ENCODE peak calls at places on chromosomes 6 and 20, in ten cellular contexts. One of them, this sample, is unnamed.

GRCh38 chr6:143125455-143125854 is 64.8 kb downstream of the AIG1 start:
- DNase-seq in A549: no peak
- DNase-seq in lower lobe of right lung: no peak
- DNase-seq in breast epithelium: no peak
- DNase-seq in WTC11: no peak
- DNase-seq in mesothelial cell of epicardium: no peak
- DNase-seq in omental fat pad: no peak
- DNase-seq in nephron progenitor cell: no peak
- DNase-seq in GM23338: no peak
- DNase-seq in GM13977: peak; percentile 9
- DNase-seq in this sample: no peak

GRCh38 chr6:132199343-132199742 is 201.9 kb downstream of the MOXD1 start:
- DNase-seq in A549: no peak
- DNase-seq in lower lobe of right lung: no peak
- DNase-seq in breast epithelium: no peak
- DNase-seq in WTC11: no peak
- DNase-seq in mesothelial cell of epicardium: no peak
- DNase-seq in omental fat pad: no peak
- DNase-seq in nephron progenitor cell: no peak
- DNase-seq in GM23338: no peak
- DNase-seq in GM13977: no peak
- DNase-seq in this sample: no peak

GRCh38 chr6:35080821-35081425 is 60.2 kb downstream of the TCP11 start:
- DNase-seq in A549: no peak
- DNase-seq in lower lobe of right lung: no peak
- DNase-seq in breast epithelium: peak; percentile 52
- DNase-seq in WTC11: no peak
- DNase-seq in mesothelial cell of epicardium: no peak
- DNase-seq in omental fat pad: no peak
- DNase-seq in nephron progenitor cell: no peak
- DNase-seq in GM23338: no peak
- DNase-seq in GM13977: no peak
- DNase-seq in this sample: no peak

GRCh38 chr6:122042380-122042779 is 357.1 kb upstream of the HSF2 start:
- DNase-seq in A549: no peak
- DNase-seq in lower lobe of right lung: no peak
- DNase-seq in breast epithelium: no peak
- DNase-seq in WTC11: no peak
- DNase-seq in mesothelial cell of epicardium: no peak
- DNase-seq in omental fat pad: no peak
- DNase-seq in nephron progenitor cell: no peak
- DNase-seq in GM23338: no peak
- DNase-seq in GM13977: no peak
- DNase-seq in this sample: no peak

GRCh38 chr6:137099689-137100398 is 55.1 kb upstream of the IL20RA start:
- DNase-seq in A549: no peak
- DNase-seq in lower lobe of right lung: no peak
- DNase-seq in breast epithelium: no peak
- DNase-seq in WTC11: no peak
- DNase-seq in mesothelial cell of epicardium: no peak
- DNase-seq in omental fat pad: no peak
- DNase-seq in nephron progenitor cell: no peak
- DNase-seq in GM23338: no peak
- DNase-seq in GM13977: no peak
- DNase-seq in this sample: no peak

GRCh38 chr6:127332383-127332961 is 10.9 kb downstream of the ECHDC1 start:
- DNase-seq in A549: no peak
- DNase-seq in lower lobe of right lung: no peak
- DNase-seq in breast epithelium: no peak
- DNase-seq in WTC11: no peak
- DNase-seq in mesothelial cell of epicardium: no peak
- DNase-seq in omental fat pad: no peak
- DNase-seq in nephron progenitor cell: no peak
- DNase-seq in GM23338: peak; percentile 52
- DNase-seq in GM13977: no peak
- DNase-seq in this sample: no peak

GRCh38 chr6:7218586-7218985 is 94.4 kb downstream of the SSR1 start:
- DNase-seq in A549: no peak
- DNase-seq in lower lobe of right lung: no peak
- DNase-seq in breast epithelium: no peak
- DNase-seq in WTC11: no peak
- DNase-seq in mesothelial cell of epicardium: no peak
- DNase-seq in omental fat pad: no peak
- DNase-seq in nephron progenitor cell: no peak
- DNase-seq in GM23338: no peak
- DNase-seq in GM13977: no peak
- DNase-seq in this sample: no peak

GRCh38 chr6:2914318-2914660 is 11.2 kb upstream of the SERPINB9 start:
- DNase-seq in A549: no peak
- DNase-seq in lower lobe of right lung: no peak
- DNase-seq in breast epithelium: no peak
- DNase-seq in WTC11: no peak
- DNase-seq in mesothelial cell of epicardium: no peak
- DNase-seq in omental fat pad: no peak
- DNase-seq in nephron progenitor cell: no peak
- DNase-seq in GM23338: no peak
- DNase-seq in GM13977: no peak
- DNase-seq in this sample: no peak

GRCh38 chr20:61263084-61263695 is 11.1 kb downstream of the CDH4 start:
- DNase-seq in A549: peak; percentile 29
- DNase-seq in lower lobe of right lung: no peak
- DNase-seq in breast epithelium: no peak
- DNase-seq in WTC11: peak; percentile 75
- DNase-seq in mesothelial cell of epicardium: peak; percentile 60
- DNase-seq in omental fat pad: no peak
- DNase-seq in nephron progenitor cell: peak; percentile 63
- DNase-seq in GM23338: peak; percentile 62
- DNase-seq in GM13977: no peak
- DNase-seq in this sample: peak; percentile 70

GRCh38 chr20:61259741-61260140 is 7.7 kb downstream of the CDH4 start:
- DNase-seq in A549: no peak
- DNase-seq in lower lobe of right lung: no peak
- DNase-seq in breast epithelium: no peak
- DNase-seq in WTC11: no peak
- DNase-seq in mesothelial cell of epicardium: no peak
- DNase-seq in omental fat pad: no peak
- DNase-seq in nephron progenitor cell: no peak
- DNase-seq in GM23338: no peak
- DNase-seq in GM13977: no peak
- DNase-seq in this sample: no peak

GRCh38 chr20:61262036-61262435 is 10.0 kb downstream of the CDH4 start:
- DNase-seq in A549: no peak
- DNase-seq in lower lobe of right lung: no peak
- DNase-seq in breast epithelium: no peak
- DNase-seq in WTC11: no peak
- DNase-seq in mesothelial cell of epicardium: no peak
- DNase-seq in omental fat pad: no peak
- DNase-seq in nephron progenitor cell: no peak
- DNase-seq in GM23338: no peak
- DNase-seq in GM13977: no peak
- DNase-seq in this sample: no peak

GRCh38 chr20:61262514-61262913 is 10.5 kb downstream of the CDH4 start:
- DNase-seq in A549: no peak
- DNase-seq in lower lobe of right lung: no peak
- DNase-seq in breast epithelium: no peak
- DNase-seq in WTC11: no peak
- DNase-seq in mesothelial cell of epicardium: no peak
- DNase-seq in omental fat pad: no peak
- DNase-seq in nephron progenitor cell: no peak
- DNase-seq in GM23338: peak; percentile 17
- DNase-seq in GM13977: no peak
- DNase-seq in this sample: no peak

DNA sequence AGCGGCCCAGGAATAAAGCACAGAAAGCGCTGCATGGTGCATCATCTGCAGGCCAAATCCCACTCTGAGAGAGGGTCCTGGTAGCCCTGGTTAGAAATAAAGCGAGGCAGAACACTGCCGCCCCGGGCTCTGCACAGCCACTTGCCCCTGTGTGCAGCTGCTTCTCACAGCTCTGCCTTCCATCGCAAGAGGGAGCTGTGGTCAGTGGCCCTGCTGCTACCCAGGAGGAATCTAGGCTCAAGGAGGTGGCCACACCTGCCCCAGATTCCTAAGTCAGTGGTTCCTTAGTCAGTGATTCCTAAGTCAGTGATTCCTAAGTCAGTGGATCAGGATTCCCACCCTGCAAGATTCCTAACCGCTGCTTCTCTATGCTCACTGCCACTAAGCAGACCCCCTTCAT is 8.8 kb downstream of the CDH4 start:
- DNase-seq in A549: no peak
- DNase-seq in lower lobe of right lung: no peak
- DNase-seq in breast epithelium: no peak
- DNase-seq in WTC11: peak; percentile 54
- DNase-seq in mesothelial cell of epicardium: no peak
- DNase-seq in omental fat pad: no peak
- DNase-seq in nephron progenitor cell: no peak
- DNase-seq in GM23338: peak; percentile 48
- DNase-seq in GM13977: no peak
- DNase-seq in this sample: no peak
- TF ChIP-seq CTCF in A549: no peak
- TF ChIP-seq CTCF in lower lobe of right lung: no peak
- TF ChIP-seq CTCF in breast epithelium: no peak
- TF ChIP-seq CTCF in WTC11: no peak
- TF ChIP-seq CTCF in mesothelial cell of epicardium: no peak
- TF ChIP-seq CTCF in omental fat pad: no peak
- TF ChIP-seq CTCF in nephron progenitor cell: no peak
- TF ChIP-seq CTCF in GM23338: peak; percentile 51
- TF ChIP-seq CTCF in GM13977: no peak
- TF ChIP-seq CTCF in this sample: peak; percentile 27

GRCh38 chr20:45098096-45098773 is 2.7 kb downstream of the KCNS1 start:
- DNase-seq in A549: no peak
- DNase-seq in lower lobe of right lung: no peak
- DNase-seq in breast epithelium: no peak
- DNase-seq in WTC11: peak; percentile 81
- DNase-seq in mesothelial cell of epicardium: no peak
- DNase-seq in omental fat pad: no peak
- DNase-seq in nephron progenitor cell: peak; percentile 68
- DNase-seq in GM23338: peak; percentile 91
- DNase-seq in GM13977: peak; percentile 47
- DNase-seq in this sample: peak; percentile 38

GRCh38 chr20:45094864-45095574 is 5.9 kb downstream of the KCNS1 start:
- DNase-seq in A549: no peak
- DNase-seq in lower lobe of right lung: no peak
- DNase-seq in breast epithelium: no peak
- DNase-seq in WTC11: no peak
- DNase-seq in mesothelial cell of epicardium: no peak
- DNase-seq in omental fat pad: no peak
- DNase-seq in nephron progenitor cell: no peak
- DNase-seq in GM23338: no peak
- DNase-seq in GM13977: no peak
- DNase-seq in this sample: no peak

GRCh38 chr20:45095753-45096371 is 5.1 kb downstream of the KCNS1 start:
- DNase-seq in A549: peak; percentile 61
- DNase-seq in lower lobe of right lung: no peak
- DNase-seq in breast epithelium: peak; percentile 21
- DNase-seq in WTC11: peak; percentile 70
- DNase-seq in mesothelial cell of epicardium: no peak
- DNase-seq in omental fat pad: no peak
- DNase-seq in nephron progenitor cell: peak; percentile 60
- DNase-seq in GM23338: peak; percentile 85
- DNase-seq in GM13977: peak; percentile 75
- DNase-seq in this sample: peak; percentile 50

GRCh38 chr20:45096781-45097180 is 4.1 kb downstream of the KCNS1 start:
- DNase-seq in A549: no peak
- DNase-seq in lower lobe of right lung: no peak
- DNase-seq in breast epithelium: no peak
- DNase-seq in WTC11: no peak
- DNase-seq in mesothelial cell of epicardium: no peak
- DNase-seq in omental fat pad: no peak
- DNase-seq in nephron progenitor cell: no peak
- DNase-seq in GM23338: no peak
- DNase-seq in GM13977: no peak
- DNase-seq in this sample: no peak

DNA sequence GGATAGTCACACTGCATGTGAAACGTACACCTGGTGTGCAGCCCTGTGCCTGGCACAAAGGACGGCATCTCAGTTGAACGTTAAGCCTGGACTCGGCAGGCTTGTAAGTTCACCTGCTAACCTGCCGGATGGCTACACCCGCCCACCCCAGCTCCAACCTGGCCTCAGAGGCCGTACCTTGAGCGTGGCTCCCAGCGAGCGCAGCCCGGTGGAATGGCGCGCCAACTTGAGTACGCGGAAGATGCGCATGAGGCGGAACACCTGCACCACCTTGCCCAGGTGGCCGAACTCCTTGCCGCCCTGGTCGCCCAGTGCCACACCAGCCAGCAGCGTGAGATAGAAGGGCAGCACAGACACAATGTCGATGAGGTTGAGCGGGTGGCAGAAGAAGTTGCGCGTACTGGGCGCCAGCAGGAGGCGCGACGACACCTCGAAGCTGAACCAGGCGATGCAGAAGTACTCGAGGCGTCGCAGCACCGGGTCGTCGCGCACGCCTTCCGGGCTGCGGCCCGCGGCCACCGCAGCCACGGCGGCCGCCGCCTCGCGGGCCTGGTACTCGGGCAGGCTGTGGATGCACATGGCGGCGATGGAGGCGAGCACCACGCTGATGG is 3.3 kb downstream of the KCNS1 start:
- DNase-seq in A549: peak; percentile 32
- DNase-seq in lower lobe of right lung: peak; percentile 72
- DNase-seq in breast epithelium: no peak
- DNase-seq in WTC11: peak; percentile 50
- DNase-seq in mesothelial cell of epicardium: no peak
- DNase-seq in omental fat pad: no peak
- DNase-seq in nephron progenitor cell: no peak
- DNase-seq in GM23338: peak; percentile 72
- DNase-seq in GM13977: peak; percentile 77
- DNase-seq in this sample: no peak
- TF ChIP-seq CTCF in A549: no peak
- TF ChIP-seq CTCF in lower lobe of right lung: peak; percentile 49
- TF ChIP-seq CTCF in breast epithelium: no peak
- TF ChIP-seq CTCF in WTC11: no peak
- TF ChIP-seq CTCF in mesothelial cell of epicardium: no peak
- TF ChIP-seq CTCF in omental fat pad: no peak
- TF ChIP-seq CTCF in nephron progenitor cell: no peak
- TF ChIP-seq CTCF in GM23338: peak; percentile 33
- TF ChIP-seq CTCF in GM13977: peak; percentile 75
- TF ChIP-seq CTCF in this sample: no peak

GRCh38 chr6:111427341-111428116 is 55.5 kb downstream of the REV3L start:
- DNase-seq in A549: peak; percentile 3
- DNase-seq in lower lobe of right lung: no peak
- DNase-seq in breast epithelium: no peak
- DNase-seq in WTC11: no peak
- DNase-seq in mesothelial cell of epicardium: no peak
- DNase-seq in omental fat pad: no peak
- DNase-seq in nephron progenitor cell: no peak
- DNase-seq in GM23338: no peak
- DNase-seq in GM13977: peak; percentile 55
- DNase-seq in this sample: no peak

GRCh38 chr6:111428803-111429202 is 54.2 kb downstream of the REV3L start:
- DNase-seq in A549: peak; percentile 11
- DNase-seq in lower lobe of right lung: no peak
- DNase-seq in breast epithelium: no peak
- DNase-seq in WTC11: no peak
- DNase-seq in mesothelial cell of epicardium: no peak
- DNase-seq in omental fat pad: no peak
- DNase-seq in nephron progenitor cell: no peak
- DNase-seq in GM23338: no peak
- DNase-seq in GM13977: no peak
- DNase-seq in this sample: no peak

GRCh38 chr6:111423055-111423633 is 59.9 kb downstream of the REV3L start:
- DNase-seq in A549: no peak
- DNase-seq in lower lobe of right lung: no peak
- DNase-seq in breast epithelium: no peak
- DNase-seq in WTC11: no peak
- DNase-seq in mesothelial cell of epicardium: no peak
- DNase-seq in omental fat pad: no peak
- DNase-seq in nephron progenitor cell: no peak
- DNase-seq in GM23338: no peak
- DNase-seq in GM13977: no peak
- DNase-seq in this sample: no peak

GRCh38 chr6:111418971-111419693 is 63.9 kb downstream of the REV3L start:
- DNase-seq in A549: no peak
- DNase-seq in lower lobe of right lung: no peak
- DNase-seq in breast epithelium: no peak
- DNase-seq in WTC11: no peak
- DNase-seq in mesothelial cell of epicardium: no peak
- DNase-seq in omental fat pad: no peak
- DNase-seq in nephron progenitor cell: no peak
- DNase-seq in GM23338: no peak
- DNase-seq in GM13977: no peak
- DNase-seq in this sample: no peak

GRCh38 chr6:111423960-111424846 is 58.8 kb downstream of the REV3L start:
- DNase-seq in A549: no peak
- DNase-seq in lower lobe of right lung: no peak
- DNase-seq in breast epithelium: no peak
- DNase-seq in WTC11: no peak
- DNase-seq in mesothelial cell of epicardium: no peak
- DNase-seq in omental fat pad: no peak
- DNase-seq in nephron progenitor cell: no peak
- DNase-seq in GM23338: no peak
- DNase-seq in GM13977: no peak
- DNase-seq in this sample: no peak
- TF ChIP-seq CTCF in A549: no peak
- TF ChIP-seq CTCF in lower lobe of right lung: no peak
- TF ChIP-seq CTCF in breast epithelium: no peak
- TF ChIP-seq CTCF in WTC11: no peak
- TF ChIP-seq CTCF in mesothelial cell of epicardium: no peak
- TF ChIP-seq CTCF in omental fat pad: no peak
- TF ChIP-seq CTCF in nephron progenitor cell: no peak
- TF ChIP-seq CTCF in GM23338: no peak
- TF ChIP-seq CTCF in GM13977: no peak
- TF ChIP-seq CTCF in this sample: no peak

DNA sequence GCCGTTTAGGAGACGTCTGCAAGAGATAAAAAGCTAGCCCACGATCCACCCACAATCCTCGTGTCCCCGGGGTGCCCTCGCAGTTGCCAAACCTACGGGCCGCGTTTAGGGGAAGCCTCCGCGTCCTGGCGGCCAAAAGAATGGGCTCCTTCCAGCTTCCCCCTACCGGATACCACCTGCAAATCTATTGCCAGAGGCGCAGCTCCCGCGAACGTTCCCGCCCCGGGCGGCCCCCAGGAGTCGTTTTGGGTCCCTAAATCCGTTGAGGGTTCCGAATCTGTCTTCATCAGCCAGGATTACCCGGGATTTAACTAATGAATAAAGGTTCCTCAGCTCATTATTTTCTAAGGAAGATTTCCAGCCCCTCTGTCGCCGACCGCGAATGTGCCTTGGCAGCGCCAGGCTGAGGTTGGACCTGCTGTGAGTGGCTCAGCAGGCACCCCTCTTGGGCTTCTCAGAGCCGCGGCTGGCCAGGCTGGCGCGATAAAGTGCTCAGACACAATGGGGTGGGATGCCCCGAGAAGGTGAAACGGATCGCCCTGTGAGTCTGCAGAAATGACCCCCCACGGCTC is 2.8 kb upstream of the VSX1 start:
- DNase-seq in A549: no peak
- DNase-seq in lower lobe of right lung: no peak
- DNase-seq in breast epithelium: peak; percentile 15
- DNase-seq in WTC11: peak; percentile 38
- DNase-seq in mesothelial cell of epicardium: no peak
- DNase-seq in omental fat pad: no peak
- DNase-seq in nephron progenitor cell: no peak
- DNase-seq in GM23338: peak; percentile 72
- DNase-seq in GM13977: no peak
- DNase-seq in this sample: no peak
- TF ChIP-seq CTCF in A549: no peak
- TF ChIP-seq CTCF in lower lobe of right lung: no peak
- TF ChIP-seq CTCF in breast epithelium: no peak
- TF ChIP-seq CTCF in WTC11: no peak
- TF ChIP-seq CTCF in mesothelial cell of epicardium: no peak
- TF ChIP-seq CTCF in omental fat pad: no peak
- TF ChIP-seq CTCF in nephron progenitor cell: no peak
- TF ChIP-seq CTCF in GM23338: peak; percentile 14
- TF ChIP-seq CTCF in GM13977: no peak
- TF ChIP-seq CTCF in this sample: no peak